ENCODE peak calls at places on chromosomes 3 and 15, in seven cellular contexts. C, Q, E, B, P, D and K are unnamed samples.

GRCh38 chr3:123412811-123413588 is 35.9 kb downstream of the ADCY5 start:
- DNase-seq in P (no peak), E (no peak), D (no peak), B (no peak), C (no peak), Q (no peak), K (no peak)

GRCh38 chr3:197354195-197355059 is 56.0 kb upstream of the DLG1 start:
- DNase-seq in E (no peak), Q (peak; percentile 32), D (peak; percentile 49), B (no peak), C (peak; percentile 11), P (no peak), K (no peak)

GRCh38 chr15:100905855-100906254 is 13.3 kb upstream of the LRRK1 start:
- DNase-seq in Q (no peak), C (no peak), B (no peak), E (no peak), D (no peak), P (no peak), K (no peak)

GRCh38 chr15:60580650-60581415 is 101.9 kb upstream of the ICE2 start:
- DNase-seq in D (no peak), P (no peak), C (no peak), Q (no peak), E (no peak), B (peak; percentile 72), K (no peak)

GRCh38 chr15:22944651-22945050 is 35.5 kb downstream of the CYFIP1 start:
- DNase-seq in E (no peak), C (no peak), D (no peak), P (no peak), B (no peak), Q (no peak), K (no peak)

GRCh38 chr15:50166216-50166615 is 15.8 kb upstream of the SLC27A2 start:
- DNase-seq in P (no peak), D (no peak), C (no peak), E (no peak), B (no peak), Q (no peak), K (no peak)

GRCh38 chr15:88580532-88580931 is 34.1 kb upstream of the DET1 start:
- DNase-seq in E (no peak), P (no peak), Q (no peak), B (no peak), C (no peak), D (peak; percentile 34), K (no peak)

GRCh38 chr3:5618170-5618569 is 430.7 kb downstream of the EDEM1 start:
- DNase-seq in P (no peak), D (no peak), E (no peak), B (no peak), Q (no peak), C (no peak), K (no peak)

GRCh38 chr3:60989893-60990740 is 261.1 kb downstream of the FHIT start:
- DNase-seq in C (no peak), D (no peak), Q (no peak), E (no peak), B (no peak), P (no peak), K (no peak)

GRCh38 chr15:94451461-94451860 is 220.1 kb downstream of the MCTP2 start:
- DNase-seq in D (no peak), Q (no peak), P (no peak), C (no peak), E (no peak), B (no peak), K (no peak)

GRCh38 chr3:170976190-170976519 is 50.4 kb downstream of the SLC2A2 start:
- DNase-seq in P (no peak), E (no peak), B (no peak), Q (no peak), C (no peak), D (no peak), K (no peak)

GRCh38 chr3:146256851-146257486 is 6.1 kb upstream of the PLSCR4 start:
- DNase-seq in C (no peak), Q (no peak), P (no peak), E (no peak), B (no peak), D (no peak), K (no peak)

GRCh38 chr15:29268706-29269484 is 727 bp downstream of the NSMCE3 start:
- DNase-seq in B (no peak), D (peak; percentile 49), C (peak; percentile 7), Q (peak; percentile 8), P (peak; percentile 77), E (peak; percentile 25), K (no peak)

GRCh38 chr3:188339410-188340295 is 185.7 kb downstream of the LPP start:
- DNase-seq in E (no peak), Q (no peak), P (no peak), D (no peak), B (no peak), C (no peak), K (no peak)

GRCh38 chr15:91311986-91312385 is 211.9 kb downstream of the SV2B start:
- DNase-seq in P (no peak), B (no peak), C (no peak), Q (no peak), D (no peak), E (no peak), K (no peak)

GRCh38 chr3:58521917-58522680 is 14.9 kb downstream of the ACOX2 start:
- DNase-seq in P (peak; percentile 45), D (no peak), C (no peak), E (no peak), Q (no peak), B (peak; percentile 46), K (no peak)

GRCh38 chr3:131535131-131535530 is 32.4 kb upstream of the MRPL3 start:
- DNase-seq in B (no peak), D (no peak), Q (no peak), P (no peak), E (no peak), C (no peak), K (no peak)

GRCh38 chr15:31032959-31033358 is 41.5 kb upstream of the MTMR10 start:
- DNase-seq in C (no peak), P (no peak), E (no peak), B (no peak), Q (no peak), D (no peak), K (no peak)

GRCh38 chr3:98209244-98209643 is 42.7 kb downstream of the OR5H15 start:
- DNase-seq in C (no peak), E (no peak), D (no peak), P (no peak), B (no peak), Q (no peak), K (no peak)

GRCh38 chr3:132535575-132536441 is 61.3 kb upstream of the ACKR4 start:
- DNase-seq in D (peak; percentile 52), Q (peak; percentile 13), C (peak; percentile 8), E (peak; percentile 37), B (peak; percentile 69), P (peak; percentile 67), K (no peak)

GRCh38 chr3:132539681-132540080 is 57.4 kb upstream of the ACKR4 start:
- DNase-seq in C (no peak), Q (no peak), E (no peak), D (no peak), P (no peak), B (no peak), K (no peak)

GRCh38 chr3:132538072-132538471 is 59.0 kb upstream of the ACKR4 start:
- DNase-seq in Q (no peak), D (no peak), B (peak; percentile 71), E (no peak), C (no peak), P (no peak), K (no peak)

GRCh38 chr3:132537297-132537696 is 59.8 kb upstream of the ACKR4 start:
- DNase-seq in C (no peak), E (no peak), B (no peak), D (no peak), P (no peak), Q (no peak), K (no peak)

GRCh38 chr3:132536442-132537153 is 60.5 kb upstream of the ACKR4 start:
- DNase-seq in E (no peak), D (no peak), P (no peak), C (no peak), B (peak; percentile 23), Q (no peak), K (no peak)
- TF ChIP-seq TAF1 in E (no peak), D (no peak), P (no peak), C (no peak), B (no peak), Q (no peak), K (no peak)

GRCh38 chr3:172260381-172260780 is 187.9 kb downstream of the GHSR start:
- DNase-seq in Q (no peak), D (no peak), B (no peak), C (no peak), E (no peak), P (no peak), K (no peak)
- TF ChIP-seq TAF1 in Q (no peak), D (no peak), B (no peak), C (no peak), E (no peak), P (no peak), K (no peak)

DNA sequence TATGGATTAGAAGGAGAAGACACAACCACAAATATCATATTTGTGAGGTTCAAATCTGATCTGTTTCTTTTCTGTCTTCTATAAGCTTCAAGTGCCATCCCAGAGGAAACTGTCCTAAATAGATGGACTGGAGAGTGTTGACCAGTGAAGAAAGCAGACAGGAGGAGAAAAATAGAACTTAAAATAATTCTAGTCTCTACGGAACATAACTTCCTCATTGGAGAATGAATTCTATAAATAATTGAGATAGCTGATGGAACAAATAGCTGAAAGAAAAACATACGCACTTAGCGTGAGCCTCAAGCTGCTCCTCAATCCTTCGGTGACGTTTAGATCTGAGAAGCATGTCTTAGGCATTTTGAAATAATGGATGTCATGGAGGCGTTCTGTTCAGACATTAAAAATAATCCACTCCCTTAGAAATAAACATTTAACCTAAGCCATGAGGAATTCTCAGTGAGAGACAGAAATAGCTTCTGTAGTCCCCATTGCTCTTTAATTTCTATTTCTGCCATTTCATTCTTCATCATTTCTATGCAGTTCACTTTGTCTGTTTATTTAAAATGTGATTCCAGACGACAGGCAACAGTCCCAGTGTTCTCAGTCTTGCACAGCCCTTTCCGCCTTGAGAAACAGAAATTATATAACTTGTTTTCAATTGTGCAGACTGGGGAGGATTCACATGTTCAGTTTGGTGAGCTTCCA is 97.2 kb downstream of the NR1D2 start:
- DNase-seq in C (no peak), Q (no peak), B (no peak), P (no peak), E (no peak), D (no peak), K (no peak)
- TF ChIP-seq TAF1 in C (no peak), Q (no peak), B (no peak), P (no peak), E (no peak), D (no peak), K (no peak)

DNA sequence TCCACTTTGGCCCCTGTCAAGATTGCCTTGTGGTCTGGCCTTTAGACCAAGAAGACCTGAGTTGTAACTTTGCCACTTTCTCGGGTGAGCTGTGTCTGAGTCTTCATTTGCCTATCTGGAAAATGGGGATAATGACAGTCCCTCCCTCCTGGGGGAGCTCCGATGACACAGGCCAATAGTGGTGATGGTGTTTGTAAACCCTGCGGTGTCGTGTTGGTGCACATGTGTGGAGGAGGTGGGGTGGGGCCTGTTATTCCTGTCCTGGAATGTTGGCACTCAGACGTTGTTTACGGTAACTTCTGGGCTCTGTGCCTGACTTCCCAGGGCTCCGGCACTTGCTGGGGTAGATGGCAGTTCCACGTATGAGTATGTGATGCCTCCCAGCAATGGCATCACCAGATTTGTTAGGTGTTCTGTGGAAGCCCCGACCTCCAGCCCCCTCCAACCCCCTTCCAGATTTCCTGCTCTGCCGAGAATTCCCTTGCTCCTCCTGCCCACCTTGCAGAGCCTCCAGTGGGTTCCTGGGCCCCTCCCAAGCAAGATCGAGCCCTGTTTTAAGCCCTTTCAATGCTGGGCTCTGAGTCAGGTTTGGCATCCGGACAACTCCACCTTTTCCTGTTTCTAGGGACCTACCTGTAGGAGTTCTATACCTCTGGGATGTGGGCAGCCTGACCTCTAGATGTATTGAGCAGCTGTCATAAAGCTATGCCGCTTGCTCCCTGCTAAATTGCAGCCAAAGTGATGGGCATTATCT is 31.4 kb downstream of the HRH1 start:
- DNase-seq in Q (no peak), P (no peak), C (no peak), E (no peak), D (no peak), B (no peak), K (no peak)
- TF ChIP-seq TAF1 in Q (no peak), P (no peak), C (no peak), E (no peak), D (no peak), B (no peak), K (no peak)